ENCODE peak calls at places on chromosomes 11 and 22, in four cellular contexts. Y is Calu3, G is HL-60, J is H9. U is an unnamed sample.

GRCh38 chr22:46875089-46875488 is 112.6 kb downstream of the TBC1D22A start:
- DNase-seq in Y (no peak), G (no peak), J (no peak), U (no peak)

GRCh38 chr11:30333405-30333804 is 10.5 kb downstream of the ARL14EP start:
- DNase-seq in Y (peak), G (no peak), J (no peak), U (no peak)

GRCh38 chr11:102850973-102851745 is 7.8 kb upstream of the MMP3 start:
- DNase-seq in Y (no peak), G (no peak), J (no peak), U (peak)

GRCh38 chr11:71251761-71252433 is 480 bp downstream of the SHANK2 start:
- DNase-seq in Y (peak), G (no peak), J (peak), U (no peak)

GRCh38 chr11:3126901-3127691 is 38.0 kb downstream of the OSBPL5 start:
- DNase-seq in Y (no peak), G (no peak), J (no peak), U (no peak)

GRCh38 chr11:12397953-12398352 is 20.6 kb downstream of the PARVA start:
- DNase-seq in Y (no peak), G (no peak), J (no peak), U (peak)

GRCh38 chr22:45425531-45426265 is 12.2 kb downstream of the RIBC2 start:
- DNase-seq in Y (no peak), G (no peak), J (no peak), U (no peak)

GRCh38 chr11:9231848-9232177 is 33.3 kb downstream of the DENND5A start:
- DNase-seq in Y (no peak), G (peak), J (no peak), U (no peak)

GRCh38 chr11:36376888-36377758 is 81.0 kb downstream of the PRR5L start:
- DNase-seq in Y (peak), G (peak), J (peak), U (no peak)

GRCh38 chr22:35872451-35872850 is 154.8 kb downstream of the APOL5 start:
- DNase-seq in Y (no peak), G (no peak), J (no peak), U (no peak)

GRCh38 chr11:35619030-35619753 is 932 bp downstream of the FJX1 start:
- DNase-seq in Y (peak), G (peak), J (peak), U (no peak)

GRCh38 chr11:65559535-65559934 is 1.4 kb upstream of the LTBP3 start:
- DNase-seq in Y (no peak), G (no peak), J (no peak), U (no peak)

GRCh38 chr11:134626032-134626431 is 214.0 kb upstream of the B3GAT1 start:
- DNase-seq in Y (no peak), G (no peak), J (no peak), U (no peak)

GRCh38 chr22:30873086-30873650 is 95.4 kb downstream of the MORC2 start:
- DNase-seq in Y (no peak), G (no peak), J (peak), U (no peak)

GRCh38 chr11:125874556-125875124 is 12.8 kb upstream of the HYLS1 start:
- DNase-seq in Y (peak), G (peak), J (peak), U (no peak)

GRCh38 chr11:1705121-1706052 is 8.4 kb downstream of the KRTAP5-6 start:
- DNase-seq in Y (peak), G (no peak), J (no peak), U (no peak)

GRCh38 chr11:60349990-60350389 is 22.9 kb downstream of the MS4A6E start:
- DNase-seq in Y (no peak), G (no peak), J (no peak), U (no peak)

GRCh38 chr22:48198489-48199459 is 1436.3 kb downstream of the TBC1D22A start:
- DNase-seq in Y (no peak), G (peak), J (peak), U (no peak)

GRCh38 chr11:19459240-19459639 is 218.5 kb upstream of the E2F8 start:
- DNase-seq in Y (no peak), G (no peak), J (no peak), U (no peak)

GRCh38 chr11:115944596-115944995 is 440.4 kb upstream of the CADM1 start:
- DNase-seq in Y (no peak), G (no peak), J (no peak), U (no peak)

GRCh38 chr11:113189909-113190667 is 124.3 kb upstream of the TTC12 start:
- DNase-seq in Y (no peak), G (no peak), J (no peak), U (peak)

GRCh38 chr11:95499516-95500135 is 268.6 kb upstream of the SESN3 start:
- DNase-seq in Y (no peak), G (no peak), J (no peak), U (no peak)

DNA sequence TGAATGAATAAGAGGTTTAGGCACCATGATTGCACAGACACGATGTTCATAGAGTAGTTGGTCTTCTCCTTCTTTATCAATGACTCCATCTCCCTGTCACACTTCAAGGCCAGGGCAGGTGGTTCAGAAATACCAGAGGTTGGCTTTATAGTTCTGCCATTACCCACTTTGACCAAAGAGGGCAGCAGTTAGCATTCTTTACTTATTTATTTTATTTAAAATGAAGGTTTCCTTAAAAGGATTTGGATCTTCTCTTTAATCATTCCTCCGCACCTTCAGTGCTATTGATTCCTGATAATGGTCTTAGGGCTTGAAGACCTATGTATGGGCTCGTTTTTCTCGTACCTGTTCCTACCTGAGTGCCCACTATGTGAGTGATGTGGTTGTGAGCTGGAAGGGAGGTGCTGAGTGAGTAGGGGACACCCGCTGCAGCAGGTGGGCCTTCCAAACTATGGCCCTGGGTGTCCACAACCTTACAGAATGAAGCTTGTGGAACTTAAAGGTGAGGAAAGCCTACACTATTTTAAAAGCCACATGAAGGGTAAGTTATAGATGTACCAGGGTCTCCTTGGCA is 34.9 kb downstream of the TIMP3 start:
- DNase-seq in Y (peak), G (no peak), J (no peak), U (no peak)
- TF ChIP-seq CTCF in Y (peak), G (peak), J (peak), U (peak)

GRCh38 chr11:100525635-100526034 is 161.5 kb upstream of the ARHGAP42 start:
- DNase-seq in Y (no peak), G (no peak), J (peak), U (no peak)
- TF ChIP-seq CTCF in Y (peak), G (no peak), J (peak), U (no peak)

DNA sequence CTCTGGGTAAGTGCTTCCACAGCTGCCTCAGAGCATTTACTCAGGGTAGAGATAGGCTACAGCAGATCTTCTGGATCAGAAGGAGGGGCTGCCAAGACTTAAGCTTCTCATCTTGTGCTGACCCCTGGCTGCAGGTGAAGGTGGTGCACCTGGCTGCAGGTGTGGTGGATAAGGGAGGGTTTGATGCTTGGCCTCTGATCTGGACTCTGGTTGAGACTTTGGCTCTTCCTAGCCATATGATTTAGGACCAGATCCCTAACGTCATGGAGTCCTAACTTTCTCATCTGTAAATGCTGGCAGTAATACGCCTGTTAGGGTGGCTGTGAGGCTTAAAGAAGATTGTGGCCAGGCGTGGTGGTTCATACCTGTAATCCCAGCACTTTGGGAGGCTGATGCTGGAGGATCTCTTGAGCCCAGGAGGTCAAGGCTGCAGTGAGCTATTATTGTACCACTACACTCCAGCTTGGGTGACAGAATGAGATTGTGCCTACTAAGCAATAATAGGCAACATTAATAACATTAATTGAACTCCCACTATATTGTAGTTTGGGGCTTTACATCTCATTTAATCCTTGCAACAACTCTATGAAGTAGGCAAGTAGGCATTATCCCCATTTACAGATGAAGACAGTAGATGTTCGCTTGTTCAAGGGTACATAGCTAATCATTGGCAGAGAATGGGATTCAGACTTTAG is 10.7 kb downstream of the DTX4 start:
- DNase-seq in Y (peak), G (no peak), J (peak), U (no peak)
- TF ChIP-seq CTCF in Y (peak), G (no peak), J (peak), U (no peak)

DNA sequence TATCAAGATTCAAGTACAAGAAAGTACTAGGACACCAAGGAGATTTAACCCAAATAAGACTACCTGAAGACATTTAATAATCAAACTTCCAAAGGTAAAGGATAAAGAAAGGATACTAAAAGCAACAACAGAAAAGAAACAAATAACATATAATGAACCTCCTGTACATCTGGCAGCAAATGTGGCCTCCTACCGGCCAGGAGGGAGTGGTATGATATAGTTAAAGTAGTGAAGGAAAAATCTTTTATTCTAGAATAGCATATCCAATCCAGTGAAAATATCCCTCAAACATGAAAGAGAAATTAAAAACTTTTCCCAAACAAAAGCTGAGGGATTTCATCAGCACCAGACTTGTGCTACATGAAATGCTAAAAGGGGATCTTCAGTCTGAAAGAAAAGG is 104.7 kb upstream of the GUCY1A2 start:
- DNase-seq in Y (no peak), G (no peak), J (no peak), U (no peak)
- TF ChIP-seq CTCF in Y (no peak), G (no peak), J (no peak), U (no peak)